ENCODE peak calls at places on chromosomes 4 and X, in five cellular contexts. L is DND-41, I is fibroblast of lung, S is lung, C is left ventricle myocardium inferior. Q is an unnamed sample.
A peak's percentile ranks its signal among the peaks of the same experiment; 100 is the strongest.

GRCh38 chrX:66728818-66729271 is 90.0 kb upstream of the EDA2R start:
- DNase-seq in I (peak; percentile 33), C (peak; percentile 19), S (peak; percentile 44), L (peak; percentile 38), Q (peak; percentile 36)

GRCh38 chrX:136779346-136779781 is 1.4 kb downstream of the ARHGEF6 start:
- DNase-seq in S (no peak), I (no peak), L (peak; percentile 49), C (no peak), Q (no peak)

GRCh38 chr4:41379230-41379629 is 122.5 kb downstream of the UCHL1 start:
- DNase-seq in S (no peak), L (no peak), I (no peak), C (no peak), Q (no peak)

GRCh38 chrX:148080593-148080992 is 99.5 kb downstream of the FMR1NB start:
- DNase-seq in I (no peak), L (no peak), C (no peak), S (no peak), Q (no peak)

GRCh38 chrX:97446298-97446882 is 562.7 kb downstream of the RPA4 start:
- DNase-seq in I (peak; percentile 12), C (no peak), S (no peak), L (no peak), Q (no peak)

GRCh38 chrX:11944486-11944885 is 186.4 kb downstream of the MSL3 start:
- DNase-seq in S (no peak), I (peak; percentile 44), C (no peak), L (no peak), Q (no peak)

GRCh38 chr4:76723373-76723772 is 174.6 kb downstream of the SOWAHB start:
- DNase-seq in L (no peak), C (no peak), I (peak; percentile 62), S (no peak), Q (no peak)

GRCh38 chrX:69538321-69538876 is 34.3 kb downstream of the NALF2 start:
- DNase-seq in L (no peak), I (peak; percentile 58), S (peak; percentile 70), C (peak; percentile 69), Q (peak; percentile 29)

GRCh38 chr4:79757580-79757979 is 315.4 kb downstream of the ANTXR2 start:
- DNase-seq in C (no peak), I (peak; percentile 7), S (no peak), L (no peak), Q (no peak)

GRCh38 chr4:7988437-7988836 is 48.8 kb upstream of the AFAP1 start:
- DNase-seq in C (no peak), S (no peak), I (peak; percentile 17), L (no peak), Q (no peak)

GRCh38 chr4:134276476-134276875 is 74.9 kb upstream of the PABPC4L start:
- DNase-seq in S (no peak), I (no peak), L (no peak), C (no peak), Q (no peak)

GRCh38 chr4:40395908-40396806 is 61.0 kb downstream of the CHRNA9 start:
- DNase-seq in C (peak; percentile 67), S (peak; percentile 86), I (peak; percentile 60), L (no peak), Q (no peak)

GRCh38 chr4:121484633-121485032 is 103.8 kb upstream of the QRFPR start:
- DNase-seq in L (peak; percentile 10), C (no peak), S (no peak), I (peak; percentile 73), Q (no peak)

GRCh38 chr4:94828882-94829281 is 71.1 kb downstream of the BMPR1B start:
- DNase-seq in S (no peak), I (no peak), L (no peak), C (no peak), Q (no peak)

GRCh38 chr4:77156912-77157858 is at the start of gene CCNG2:
- DNase-seq in S (peak; percentile 87), L (peak; percentile 93), I (peak; percentile 97), C (peak; percentile 85), Q (peak; percentile 74)

GRCh38 chr4:67126115-67126514 is 419.2 kb downstream of the CENPC start:
- DNase-seq in S (no peak), C (no peak), L (no peak), I (no peak), Q (no peak)

DNA sequence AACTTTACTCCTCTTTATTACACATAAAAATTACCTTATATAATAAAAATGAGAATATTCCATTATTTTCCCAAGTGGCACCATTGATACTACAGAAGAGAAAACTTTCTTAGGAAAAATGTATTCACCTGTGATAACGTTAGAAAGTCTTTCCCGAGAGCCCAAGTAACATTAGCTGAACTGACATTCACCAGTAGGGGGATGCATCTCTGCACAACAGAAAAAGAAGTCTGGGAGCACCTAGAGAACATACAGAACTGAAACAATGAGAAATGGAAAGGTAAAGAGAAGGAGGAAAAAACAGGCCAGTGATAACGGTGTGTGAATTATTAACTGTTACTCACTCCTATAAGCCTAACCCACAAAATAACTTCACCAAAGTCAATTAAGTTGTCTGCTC is 423.3 kb downstream of the CENPC start:
- DNase-seq in I (no peak), S (no peak), C (no peak), L (no peak), Q (no peak)
- TF ChIP-seq CTCF in I (no peak), S (no peak), C (peak; percentile 32), L (peak; percentile 35), Q (no peak)

GRCh38 chrX:155966876-155967275 is 30.6 kb upstream of the IL9R start:
- DNase-seq in S (no peak), C (no peak), L (peak; percentile 54), I (no peak), Q (no peak)
- H3K9me3 ChIP-seq in S (peaks cover 4% of the 10 kb centered on the region), C (peaks cover 20% of the 10 kb centered on the region), L (peaks cover 9% of the 10 kb centered on the region), I (no peaks in the 10 kb centered on the region), Q (no peaks in the 10 kb centered on the region)

GRCh38 chr4:78707268-78707667 is 68.9 kb upstream of the BMP2K start:
- DNase-seq in L (no peak), C (no peak), I (no peak), S (no peak), Q (no peak)
- H3K27ac ChIP-seq in L (no peak overlapping the region), C (no peak overlapping the region), I (no peak overlapping the region), S (no peak overlapping the region), Q (no peak overlapping the region)

GRCh38 chr4:188976644-188977115 is 837.4 kb downstream of the TRIML1 start:
- DNase-seq in S (no peak), I (peak; percentile 58), L (no peak), C (no peak), Q (no peak)

GRCh38 chr4:188975271-188975670 is 836.0 kb downstream of the TRIML1 start:
- DNase-seq in S (no peak), L (no peak), I (no peak), C (no peak), Q (no peak)

DNA sequence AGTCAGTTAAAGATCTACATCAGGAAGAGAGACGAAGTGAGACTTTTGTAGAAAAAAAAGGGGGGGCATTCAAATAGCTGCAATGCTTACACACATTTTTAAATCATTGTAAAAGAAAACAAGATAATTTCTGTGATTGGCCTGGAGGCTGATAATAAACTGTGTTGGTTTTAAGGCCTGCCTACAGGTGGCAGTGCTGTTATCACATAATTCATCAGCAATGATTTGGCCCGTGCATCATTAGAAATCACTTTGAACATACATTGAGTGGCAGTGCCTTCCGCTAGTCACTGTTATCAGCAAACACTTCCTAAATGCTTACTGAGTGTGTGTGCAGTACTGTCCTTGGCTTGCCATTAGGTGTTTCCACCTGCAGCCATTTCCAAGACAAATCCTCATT is 831.9 kb downstream of the TRIML1 start:
- DNase-seq in C (no peak), S (no peak), I (peak; percentile 22), L (no peak), Q (no peak)
- TF ChIP-seq CTCF in C (peak; percentile 25), S (peak; percentile 4), I (peak; percentile 23), L (peak; percentile 10), Q (no peak)

GRCh38 chrX:71128915-71129765 is 10.7 kb downstream of the MED12 start:
- DNase-seq in C (peak; percentile 59), I (peak; percentile 54), S (peak; percentile 71), L (peak; percentile 76), Q (peak; percentile 73)
- H3K9me3 ChIP-seq in C (no peaks in the 10 kb centered on the region), I (no peaks in the 10 kb centered on the region), S (no peaks in the 10 kb centered on the region), L (no peaks in the 10 kb centered on the region), Q (no peaks in the 10 kb centered on the region)

GRCh38 chr4:185809517-185810071 is 2.4 kb downstream of the SORBS2 start:
- DNase-seq in I (no peak), S (no peak), C (no peak), L (no peak), Q (no peak)

GRCh38 chr4:185817403-185817818 is 5.4 kb upstream of the SORBS2 start:
- DNase-seq in L (no peak), S (peak; percentile 77), C (peak; percentile 66), I (no peak), Q (no peak)

GRCh38 chr4:185813133-185813532 is 1.1 kb upstream of the SORBS2 start:
- DNase-seq in I (no peak), C (no peak), L (no peak), S (no peak), Q (no peak)

GRCh38 chr4:185810746-185811508 is 1.1 kb downstream of the SORBS2 start:
- DNase-seq in C (no peak), L (no peak), I (no peak), S (no peak), Q (no peak)

GRCh38 chr4:185811509-185812364 is at the start of gene SORBS2:
- DNase-seq in S (peak; percentile 52), C (no peak), I (peak; percentile 31), L (no peak), Q (no peak)
- H3K27ac ChIP-seq in S (peak within 1 kb of the TSS; percentile 85), C (peak within 1 kb of the TSS; percentile 90), I (no peak within 1 kb of the TSS), L (no peak within 1 kb of the TSS), Q (no peak within 1 kb of the TSS)

GRCh38 chr4:168831919-168832745 is 177.9 kb downstream of the CBR4 start:
- DNase-seq in I (peak; percentile 87), L (peak; percentile 42), C (peak; percentile 85), S (peak; percentile 66), Q (peak; percentile 40)

GRCh38 chr4:168831585-168831918 is 178.5 kb downstream of the CBR4 start:
- DNase-seq in S (no peak), I (no peak), L (no peak), C (no peak), Q (no peak)

GRCh38 chr4:168830777-168831512 is 179.1 kb downstream of the CBR4 start:
- DNase-seq in S (no peak), C (no peak), I (no peak), L (no peak), Q (no peak)

GRCh38 chr4:168835880-168836454 is 174.1 kb downstream of the CBR4 start:
- DNase-seq in C (no peak), S (no peak), I (no peak), L (no peak), Q (no peak)

GRCh38 chr4:168832746-168833575 is 177.1 kb downstream of the CBR4 start:
- DNase-seq in C (peak; percentile 61), I (no peak), S (no peak), L (no peak), Q (no peak)
- TF ChIP-seq CTCF in C (peak; percentile 32), I (no peak), S (no peak), L (no peak), Q (no peak)

GRCh38 chr4:123573866-123574508 is 177.4 kb downstream of the SPRY1 start:
- DNase-seq in I (no peak), C (no peak), L (no peak), S (no peak), Q (no peak)
- H3K9me3 ChIP-seq in I (no peaks in the 10 kb centered on the region), C (no peaks in the 10 kb centered on the region), L (no peaks in the 10 kb centered on the region), S (no peaks in the 10 kb centered on the region), Q (no peaks in the 10 kb centered on the region)

Q was measured in CD4-positive, alpha-beta T cell.